ENCODE peak calls at places on chromosomes 4 and X, in six cellular contexts. X is tibial artery, B is lower lobe of right lung, J is cardiac muscle cell, L is adrenal gland, C is left ventricle myocardium inferior. K is an unnamed sample.

GRCh38 chrX:153900806-153901752 is 3.4 kb upstream of the AVPR2 start:
- DNase-seq in X (peak; percentile 52), B (peak; percentile 72), J (peak; percentile 46), L (peak; percentile 35), C (peak; percentile 39), K (peak; percentile 46)

GRCh38 chrX:9282325-9282724 is 182.5 kb upstream of the TBL1X start:
- DNase-seq in X (no peak), B (no peak), J (no peak), L (no peak), C (no peak), K (no peak)

GRCh38 chrX:106898462-106898861 is 4.7 kb downstream of the RIPPLY1 start:
- DNase-seq in X (no peak), B (no peak), J (peak; percentile 82), L (peak; percentile 31), C (no peak), K (no peak)

GRCh38 chr4:7769936-7770674 is 169.6 kb downstream of the AFAP1 start:
- DNase-seq in X (no peak), B (no peak), J (peak; percentile 46), L (no peak), C (peak; percentile 15), K (no peak)

GRCh38 chr4:123621072-123621705 is 224.6 kb downstream of the SPRY1 start:
- DNase-seq in X (peak; percentile 44), B (no peak), J (no peak), L (no peak), C (no peak), K (no peak)

GRCh38 chrX:131675596-131676194 is 131.8 kb downstream of the OR13H1 start:
- DNase-seq in X (no peak), B (no peak), J (peak; percentile 44), L (no peak), C (no peak), K (no peak)

GRCh38 chr4:52202251-52202779 is 151.2 kb downstream of the SPATA18 start:
- DNase-seq in X (no peak), B (no peak), J (peak; percentile 82), L (no peak), C (no peak), K (no peak)

GRCh38 chr4:55125087-55125721 is at the start of gene KDR:
- DNase-seq in X (peak; percentile 20), B (peak; percentile 54), J (peak; percentile 85), L (no peak), C (peak; percentile 56), K (no peak)

GRCh38 chr4:121696641-121697461 is at the start of gene ANXA5:
- DNase-seq in X (peak; percentile 82), B (peak; percentile 94), J (peak; percentile 90), L (peak; percentile 91), C (peak; percentile 93), K (peak; percentile 54)

GRCh38 chr4:33696066-33696465 is 2548.2 kb downstream of the ARAP2 start:
- DNase-seq in X (no peak), B (no peak), J (no peak), L (no peak), C (no peak), K (no peak)

GRCh38 chr4:105543881-105544280 is 8.5 kb upstream of the ARHGEF38 start:
- DNase-seq in X (no peak), B (no peak), J (no peak), L (no peak), C (no peak), K (no peak)
- H3K27me3 ChIP-seq in X (no peaks in the 10 kb centered on the region), B (no peaks in the 10 kb centered on the region), J (peaks cover 24% of the 10 kb centered on the region), L (no peaks in the 10 kb centered on the region), C (no peaks in the 10 kb centered on the region), K (no peaks in the 10 kb centered on the region)

GRCh38 chr4:54092405-54092759 is 7.6 kb upstream of the GSX2 start:
- DNase-seq in X (no peak), B (no peak), J (no peak), L (no peak), C (no peak), K (no peak)

GRCh38 chr4:54089875-54090274 is 10.1 kb upstream of the GSX2 start:
- DNase-seq in X (no peak), B (no peak), J (no peak), L (no peak), C (no peak), K (no peak)

GRCh38 chr4:54091637-54092404 is 8.1 kb upstream of the GSX2 start:
- DNase-seq in X (peak; percentile 80), B (peak; percentile 89), J (peak; percentile 66), L (peak; percentile 79), C (peak; percentile 82), K (peak; percentile 71)

GRCh38 chr4:54090804-54091623 is 8.9 kb upstream of the GSX2 start:
- DNase-seq in X (no peak), B (peak; percentile 57), J (no peak), L (peak; percentile 42), C (peak; percentile 45), K (no peak)

DNA sequence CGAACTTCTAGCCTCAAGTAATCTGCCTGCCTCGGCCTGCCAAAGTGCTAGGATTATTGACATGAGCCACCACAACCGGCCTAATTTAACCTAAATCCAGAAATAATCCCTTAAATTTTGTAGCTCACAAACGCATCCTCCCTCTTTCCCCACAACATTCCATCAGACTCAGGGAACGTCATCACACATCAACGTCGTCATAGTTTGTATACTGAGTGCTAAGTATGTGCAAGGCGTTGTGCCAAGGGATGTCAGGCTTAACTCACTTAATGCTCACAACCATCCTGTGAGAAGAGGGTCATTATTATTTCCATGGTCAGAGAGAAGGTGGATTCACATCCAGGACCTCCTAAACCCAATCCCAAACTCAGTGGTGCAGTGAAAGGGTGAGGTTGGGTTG is 9.6 kb upstream of the GSX2 start:
- DNase-seq in X (no peak), B (no peak), J (no peak), L (no peak), C (no peak), K (no peak)
- H3K27me3 ChIP-seq in X (no peaks in the 10 kb centered on the region), B (peaks cover 50% of the 10 kb centered on the region), J (peaks cover 51% of the 10 kb centered on the region), L (peaks cover 14% of the 10 kb centered on the region), C (peaks cover 53% of the 10 kb centered on the region), K (peaks cover 35% of the 10 kb centered on the region)

GRCh38 chr4:81217794-81218193 is 2.8 kb upstream of the PRKG2 start:
- DNase-seq in X (no peak), B (no peak), J (no peak), L (no peak), C (no peak), K (no peak)
- H3K27me3 ChIP-seq in X (no peaks in the 10 kb centered on the region), B (peaks cover 27% of the 10 kb centered on the region), J (peaks cover 48% of the 10 kb centered on the region), L (peaks cover 7% of the 10 kb centered on the region), C (peaks cover 63% of the 10 kb centered on the region), K (peaks cover 34% of the 10 kb centered on the region)

DNA sequence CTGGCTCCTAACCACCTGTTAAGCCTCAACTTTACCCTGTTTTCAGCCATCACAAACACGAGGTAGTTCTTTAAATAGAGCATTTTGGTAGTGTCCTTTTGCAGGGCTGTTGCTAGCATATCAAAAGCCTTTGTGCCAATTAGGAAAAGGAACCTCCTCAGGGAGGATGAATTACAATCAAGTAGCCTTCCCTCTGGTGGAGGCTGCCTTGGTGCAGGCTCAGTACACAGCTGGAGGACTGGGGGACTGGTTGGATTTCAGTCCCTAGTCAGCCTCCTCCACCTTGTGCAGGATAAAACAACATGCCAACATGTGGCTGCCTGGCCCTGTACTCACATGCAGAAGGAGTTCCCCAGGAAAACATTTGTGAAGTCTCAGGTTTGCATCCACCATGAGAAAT is 53.1 kb downstream of the RASGEF1B start:
- DNase-seq in X (no peak), B (no peak), J (no peak), L (no peak), C (no peak), K (no peak)
- H3K27me3 ChIP-seq in X (no peaks in the 10 kb centered on the region), B (no peaks in the 10 kb centered on the region), J (no peaks in the 10 kb centered on the region), L (no peaks in the 10 kb centered on the region), C (no peaks in the 10 kb centered on the region), K (no peaks in the 10 kb centered on the region)

GRCh38 chr4:54095110-54095800 is 4.7 kb upstream of the GSX2 start:
- DNase-seq in X (no peak), B (no peak), J (no peak), L (no peak), C (no peak), K (no peak)

GRCh38 chr4:54097152-54097551 is 2.8 kb upstream of the GSX2 start:
- DNase-seq in X (no peak), B (no peak), J (no peak), L (no peak), C (no peak), K (no peak)

GRCh38 chr4:54094449-54094848 is 5.5 kb upstream of the GSX2 start:
- DNase-seq in X (no peak), B (no peak), J (no peak), L (no peak), C (no peak), K (no peak)

GRCh38 chr4:54098375-54098774 is 1.6 kb upstream of the GSX2 start:
- DNase-seq in X (no peak), B (no peak), J (no peak), L (no peak), C (no peak), K (no peak)

DNA sequence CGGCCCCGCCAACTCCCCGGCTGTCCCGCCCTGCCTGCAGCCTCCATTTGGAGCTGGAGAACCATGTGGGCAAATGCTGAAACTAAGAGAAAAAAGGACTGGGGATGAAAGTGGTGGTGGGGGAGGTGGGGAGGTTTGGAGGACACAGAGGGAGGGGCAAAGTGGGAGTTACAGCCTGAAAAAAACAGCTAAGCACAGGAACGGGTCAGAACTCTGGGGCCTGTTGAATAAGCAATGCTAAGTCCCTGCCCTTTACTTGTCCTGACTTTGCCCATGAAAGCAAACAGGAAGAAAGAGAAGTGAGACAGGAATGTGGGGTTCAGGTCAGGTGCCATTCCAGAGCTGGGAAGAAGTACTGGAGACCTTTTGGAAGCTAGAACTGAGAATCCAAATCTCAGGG is 3.4 kb upstream of the GSX2 start:
- DNase-seq in X (no peak), B (no peak), J (no peak), L (no peak), C (no peak), K (no peak)
- H3K27me3 ChIP-seq in X (no peaks in the 10 kb centered on the region), B (peaks cover 98% of the 10 kb centered on the region), J (peaks cover 98% of the 10 kb centered on the region), L (peaks cover 47% of the 10 kb centered on the region), C (peaks cover 100% of the 10 kb centered on the region), K (peaks cover 94% of the 10 kb centered on the region)

GRCh38 chr4:4341861-4342650 is 44.8 kb upstream of the NSG1 start:
- DNase-seq in X (no peak), B (no peak), J (no peak), L (no peak), C (no peak), K (no peak)
- H3K27me3 ChIP-seq in X (no peaks in the 10 kb centered on the region), B (peaks cover 6% of the 10 kb centered on the region), J (no peaks in the 10 kb centered on the region), L (no peaks in the 10 kb centered on the region), C (peaks cover 33% of the 10 kb centered on the region), K (no peaks in the 10 kb centered on the region)

DNA sequence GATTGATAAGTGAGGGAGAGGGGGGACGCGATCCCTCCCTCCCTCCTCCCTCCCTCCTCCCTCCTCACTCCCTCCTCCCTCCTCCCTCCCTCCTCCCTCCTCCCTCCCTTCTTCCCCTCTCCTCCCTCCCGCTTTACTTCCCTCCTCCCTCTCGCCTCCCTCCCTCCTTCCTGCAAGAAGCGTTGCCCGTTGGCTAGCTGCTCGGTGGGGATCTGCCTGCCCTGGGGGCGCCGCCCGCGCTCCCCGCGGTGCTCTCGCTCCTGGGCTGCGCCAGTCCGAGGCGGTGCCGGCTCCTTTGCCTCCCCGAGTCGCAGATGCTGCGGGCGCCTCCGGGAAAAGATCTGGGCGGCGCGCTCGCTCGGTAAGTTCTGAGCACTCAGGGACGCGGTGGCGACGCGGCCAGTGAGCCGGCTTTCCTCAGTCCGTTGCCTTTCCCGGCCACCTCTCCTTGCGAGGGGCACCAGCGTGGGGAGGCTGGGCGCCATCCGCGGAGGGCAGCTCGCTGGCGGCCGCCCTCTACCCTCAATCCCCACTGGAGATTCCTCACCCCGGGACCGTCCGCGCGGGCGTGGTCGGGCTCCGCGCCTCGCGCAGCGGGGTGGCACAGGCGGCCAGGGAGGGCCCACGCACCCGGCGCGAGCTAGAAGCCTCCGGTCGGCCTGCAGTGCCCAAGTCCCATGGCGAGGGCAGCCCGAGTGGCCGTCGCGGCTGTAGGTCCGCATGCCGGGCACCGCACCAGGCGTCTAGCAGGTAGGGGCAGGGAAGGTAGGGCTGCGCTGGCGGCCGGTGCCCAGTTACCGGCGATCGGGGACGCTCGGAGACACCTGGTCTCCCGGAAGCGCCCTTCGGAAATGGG is at the start of gene SLITRK2:
- DNase-seq in X (no peak), B (no peak), J (peak; percentile 16), L (no peak), C (no peak), K (no peak)
- H3K27me3 ChIP-seq in X (no peaks in the 10 kb centered on the region), B (peaks cover 8% of the 10 kb centered on the region), J (peaks cover 98% of the 10 kb centered on the region), L (peaks cover 63% of the 10 kb centered on the region), C (peaks cover 78% of the 10 kb centered on the region), K (peaks cover 28% of the 10 kb centered on the region)